ENCODE peak calls at places on chromosome 12, in four cellular contexts. Z, F, I and T are unnamed samples.

GRCh38 chr12:116336542-116337065 is 59.1 kb upstream of the MED13L start:
- DNase-seq in F (peak), I (no peak), Z (no peak), T (no peak)

GRCh38 chr12:79522657-79523386 is 167.9 kb downstream of the PAWR start:
- DNase-seq in Z (no peak), F (no peak), I (no peak), T (no peak)

GRCh38 chr12:125406131-125406530 is 340.9 kb downstream of the AACS start:
- DNase-seq in F (no peak), Z (no peak), I (no peak), T (no peak)

GRCh38 chr12:11863478-11863906 is 207.2 kb upstream of the BCL2L14 start:
- DNase-seq in F (no peak), I (no peak), Z (no peak), T (no peak)

GRCh38 chr12:28683371-28683770 is 465.7 kb upstream of the FAR2 start:
- DNase-seq in Z (no peak), F (no peak), I (no peak), T (no peak)

GRCh38 chr12:116670859-116671258 is 67.0 kb downstream of the SPRING1 start:
- DNase-seq in F (no peak), Z (no peak), I (no peak), T (no peak)

GRCh38 chr12:111093428-111094142 is 173.2 kb upstream of the MYL2 start:
- DNase-seq in Z (no peak), F (no peak), I (no peak), T (no peak)

GRCh38 chr12:108838194-108839010 is 19.0 kb downstream of the SSH1 start:
- DNase-seq in Z (peak), I (peak), F (peak), T (peak)

GRCh38 chr12:11824069-11824468 is 174.6 kb downstream of the ETV6 start:
- DNase-seq in F (no peak), Z (no peak), I (no peak), T (no peak)

GRCh38 chr12:71591601-71592000 is 72.0 kb downstream of the ZFC3H1 start:
- DNase-seq in F (no peak), I (no peak), Z (peak), T (no peak)

GRCh38 chr12:71755146-71755892 is 656 bp downstream of the RAB21 start:
- DNase-seq in F (no peak), Z (no peak), I (peak), T (no peak)

DNA sequence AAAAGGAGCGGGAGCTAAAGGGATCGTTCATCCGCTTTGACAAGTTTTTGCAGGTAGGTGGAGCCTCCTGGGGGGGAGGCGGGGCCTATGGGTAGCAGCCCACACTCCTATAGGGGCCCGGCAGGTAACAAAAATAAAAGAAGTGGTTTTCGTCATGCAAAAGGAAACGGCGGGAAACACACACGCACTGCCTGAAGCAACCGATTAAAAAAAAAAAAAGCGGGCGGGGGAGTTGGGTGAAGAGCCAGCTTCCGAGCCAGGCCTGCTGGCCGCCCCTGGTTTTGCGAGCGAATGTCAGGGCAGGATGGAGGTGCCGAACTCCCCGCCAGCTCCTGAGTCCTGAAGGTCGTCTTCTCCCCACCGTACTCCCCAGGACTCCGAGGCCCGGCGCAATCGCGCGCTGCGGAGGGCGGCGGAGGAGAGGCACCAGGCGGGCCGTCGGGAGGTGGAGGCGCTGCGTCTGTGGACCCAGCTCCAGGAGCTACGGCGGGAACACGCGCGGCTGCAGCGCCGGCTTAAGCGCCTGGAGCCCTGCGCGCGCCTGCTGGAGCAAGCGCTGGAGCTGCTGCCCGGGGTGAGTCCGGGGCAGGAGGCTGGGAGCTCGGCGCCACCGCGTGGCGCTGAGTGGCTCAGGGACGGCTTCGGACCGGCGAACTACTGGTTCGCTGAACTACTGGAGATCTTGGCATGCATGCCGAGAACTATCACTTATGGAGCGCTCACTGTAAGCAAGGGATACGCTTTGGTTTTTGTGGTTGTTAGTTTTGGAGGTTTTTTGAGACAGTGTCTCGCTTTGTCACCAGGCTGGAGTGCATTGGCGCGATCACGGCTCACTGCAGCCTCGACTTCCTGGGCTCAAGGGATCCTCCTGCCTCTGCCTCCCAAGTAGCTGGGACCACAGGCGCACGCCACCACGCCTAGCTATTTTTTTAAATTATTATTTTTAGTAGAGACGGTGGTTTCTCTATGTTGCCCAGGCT is 3.6 kb downstream of the CFAP73 start:
- DNase-seq in I (peak), F (peak), Z (peak), T (peak)
- TF ChIP-seq FOSL1 in I (no peak), F (no peak), Z (no peak), T (no peak)

DNA sequence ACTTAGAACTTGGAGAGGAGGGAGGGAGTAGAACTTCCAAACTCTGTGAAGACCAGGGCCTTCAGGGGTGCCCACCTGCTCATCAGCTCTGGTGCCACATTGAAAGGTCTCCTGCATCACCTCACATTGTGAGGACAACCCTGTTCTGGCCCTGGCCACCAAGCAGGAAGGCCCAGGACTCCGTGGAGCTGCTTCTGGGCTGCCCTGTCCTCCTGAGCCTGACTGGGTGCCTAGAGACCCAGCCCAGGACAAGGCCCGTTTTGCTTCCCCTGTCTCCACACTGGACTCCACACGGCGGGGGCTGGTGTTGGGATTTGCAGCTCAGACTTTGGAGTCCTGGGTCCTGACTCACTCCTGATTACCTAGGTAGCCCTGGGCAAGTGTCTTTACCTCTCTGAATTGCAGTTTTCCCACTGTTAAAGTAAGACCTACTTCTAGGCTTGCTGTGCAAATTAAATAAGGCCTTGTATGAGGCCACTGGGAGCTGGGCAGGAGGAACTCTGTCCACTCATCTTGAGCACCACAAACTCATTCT is 12.5 kb upstream of the KRT82 start:
- DNase-seq in F (no peak), I (no peak), Z (no peak), T (no peak)
- TF ChIP-seq FOSL1 in F (no peak), I (no peak), Z (no peak), T (no peak)

GRCh38 chr12:121057794-121058193 is 18.7 kb upstream of the OASL start:
- DNase-seq in Z (no peak), F (no peak), I (no peak), T (no peak)
- TF ChIP-seq FOSL1 in Z (no peak), F (no peak), I (no peak), T (no peak)

DNA sequence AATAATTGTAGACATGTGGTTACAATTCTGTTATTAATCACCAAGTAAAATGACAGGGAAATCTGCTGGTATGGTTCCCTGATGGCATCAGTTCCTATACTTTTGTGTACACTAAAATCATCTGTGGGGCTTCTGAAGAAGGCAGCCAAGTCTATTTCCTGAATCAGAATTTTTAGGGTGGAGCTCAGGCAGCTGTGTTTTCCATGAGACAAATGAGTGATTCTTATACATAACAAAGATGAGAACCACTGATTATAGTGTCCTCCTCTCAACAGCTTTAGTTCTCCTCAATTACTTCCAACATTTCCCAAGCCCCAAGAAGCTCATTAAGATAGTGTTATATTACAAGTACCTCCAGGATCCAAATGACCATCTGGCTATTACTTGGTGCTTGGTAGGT is 64.5 kb upstream of the USP44 start:
- DNase-seq in Z (no peak), F (no peak), I (no peak), T (no peak)
- TF ChIP-seq FOSL1 in Z (no peak), F (no peak), I (no peak), T (no peak)